ENCODE peak calls at places on chromosomes 4 and X, in ten cellular contexts. A is effector CD4-positive, alpha-beta T cell; S is nephron progenitor cell; Y is activated CD8-positive, alpha-beta memory T cell treated with anti-CD3 and anti-CD28 coated beads, Interleukin-2, amount 50 U/mL, for 48 hours; Q is AG10803; E is ovary; I is pons; R is fibroblast of lung; U is stimulated activated CD8-positive, alpha-beta memory T cell treated with anti-CD3 and anti-CD28 coated beads, Interleukin-2, amount 100 ng/mL, for 48 hours; D is EH. G is an unnamed sample.

GRCh38 chr4:73721419-73721818 is 18.9 kb upstream of the CXCL8 start:
- DNase-seq in A (no peak), S (no peak), Y (no peak), Q (peak), E (no peak), I (no peak), R (peak), U (no peak), D (peak), G (no peak)

GRCh38 chr4:5757954-5758353 is 47.0 kb downstream of the EVC start:
- DNase-seq in A (no peak), S (no peak), Y (no peak), Q (no peak), E (no peak), I (no peak), R (no peak), U (no peak), D (no peak), G (no peak)

GRCh38 chr4:185792384-185793146 is 19.4 kb downstream of the SORBS2 start:
- DNase-seq in A (no peak), S (no peak), Y (no peak), Q (peak), E (no peak), I (peak), R (peak), U (no peak), D (peak), G (no peak)

GRCh38 chr4:73895201-73896177 is 26.3 kb downstream of the CXCL1 start:
- DNase-seq in A (no peak), S (no peak), Y (no peak), Q (no peak), E (no peak), I (no peak), R (peak), U (no peak), D (no peak), G (no peak)

GRCh38 chrX:100625985-100626491 is 10.6 kb downstream of the TSPAN6 start:
- DNase-seq in A (no peak), S (no peak), Y (no peak), Q (peak), E (no peak), I (no peak), R (peak), U (no peak), D (no peak), G (no peak)

GRCh38 chrX:114272096-114272686 is 311.7 kb upstream of the HTR2C start:
- DNase-seq in A (no peak), S (no peak), Y (no peak), Q (no peak), E (no peak), I (no peak), R (no peak), U (no peak), D (no peak), G (no peak)

GRCh38 chrX:29071525-29071924 is 484.3 kb downstream of the IL1RAPL1 start:
- DNase-seq in A (no peak), S (no peak), Y (no peak), Q (peak), E (no peak), I (no peak), R (peak), U (no peak), D (peak), G (no peak)

GRCh38 chr4:99811850-99812249 is 4.8 kb upstream of the DAPP1 start:
- DNase-seq in A (peak), S (no peak), Y (peak), Q (peak), E (no peak), I (peak), R (peak), U (no peak), D (peak), G (no peak)

GRCh38 chr4:170014359-170015008 is 11.7 kb downstream of the MFAP3L start:
- DNase-seq in A (no peak), S (no peak), Y (no peak), Q (peak), E (peak), I (peak), R (peak), U (no peak), D (peak), G (no peak)

GRCh38 chr4:21476753-21477152 is 471.8 kb downstream of the KCNIP4 start:
- DNase-seq in A (no peak), S (peak), Y (no peak), Q (no peak), E (no peak), I (no peak), R (no peak), U (no peak), D (peak), G (peak)

GRCh38 chrX:14243823-14244222 is 214.1 kb upstream of the GEMIN8 start:
- DNase-seq in A (no peak), S (no peak), Y (no peak), Q (no peak), E (no peak), I (no peak), R (no peak), U (no peak), D (no peak), G (no peak)

GRCh38 chrX:129462707-129463106 is 60.6 kb downstream of the SMARCA1 start:
- DNase-seq in A (no peak), S (no peak), Y (no peak), Q (no peak), E (no peak), I (peak), R (no peak), U (no peak), D (no peak), G (no peak)

G was measured in neuronal stem cell.